ENCODE peak calls at places on chromosome 1, in ten cellular contexts. S is skeletal muscle cell; O is B cell; B is CD4-positive, alpha-beta memory T cell; C is H54; A is activated CD8-positive, alpha-beta memory T cell treated with anti-CD3 and anti-CD28 coated beads for 1 hour; Y is AG08395; L is cardiac fibroblast; N is non-pigmented ciliary epithelial cell; D is HFFc6. I is an unnamed sample.

GRCh38 chr1:100699744-100700143 is 19.8 kb upstream of the VCAM1 start:
- DNase-seq in N (no peak), Y (peak), A (no peak), O (no peak), C (no peak), D (no peak), S (peak), L (no peak), B (no peak), I (no peak)

GRCh38 chr1:170660281-170660713 is 3.6 kb upstream of the PRRX1 start:
- DNase-seq in S (no peak), D (no peak), C (no peak), N (no peak), O (no peak), A (no peak), Y (no peak), L (no peak), B (no peak), I (no peak)

GRCh38 chr1:212269306-212269705 is 15.9 kb upstream of the PPP2R5A start:
- DNase-seq in S (no peak), D (no peak), B (no peak), O (no peak), L (no peak), Y (no peak), N (no peak), A (no peak), C (no peak), I (no peak)

GRCh38 chr1:89271616-89272015 is 1.0 kb downstream of the GBP5 start:
- DNase-seq in L (peak), C (no peak), D (peak), O (no peak), N (no peak), S (no peak), A (no peak), B (no peak), Y (peak), I (peak)

GRCh38 chr1:117014209-117014608 is 12.6 kb downstream of the CD101 start:
- DNase-seq in B (no peak), D (no peak), S (no peak), N (peak), L (no peak), A (no peak), C (no peak), O (no peak), Y (no peak), I (no peak)

GRCh38 chr1:18923721-18924610 is 21.6 kb upstream of the ALDH4A1 start:
- DNase-seq in O (no peak), Y (peak), S (no peak), N (no peak), A (no peak), D (no peak), C (no peak), B (no peak), L (peak), I (no peak)

GRCh38 chr1:54643736-54644135 is 2.1 kb downstream of the MROH7 start:
- DNase-seq in D (no peak), N (no peak), A (no peak), C (no peak), L (no peak), S (no peak), Y (no peak), B (no peak), O (no peak), I (no peak)

GRCh38 chr1:33349778-33350610 is 29.1 kb upstream of the A3GALT2 start:
- DNase-seq in L (peak), B (peak), A (peak), Y (peak), C (peak), O (peak), N (no peak), D (peak), S (no peak), I (no peak)

GRCh38 chr1:204775546-204775945 is 90.0 kb upstream of the LRRN2 start:
- DNase-seq in L (no peak), C (no peak), N (no peak), Y (no peak), O (no peak), S (no peak), D (no peak), B (no peak), A (no peak), I (no peak)

GRCh38 chr1:67682659-67683197 is 2.3 kb upstream of the GADD45A start:
- DNase-seq in Y (peak), O (no peak), A (no peak), L (peak), S (no peak), D (peak), C (peak), N (peak), B (no peak), I (peak)